ENCODE peak calls at places on chromosomes 12 and 14, in nine cellular contexts. One of them, this sample, is unnamed.

GRCh38 chr12:99232324-99232723 is 415.2 kb upstream of the GARIN6 start:
- DNase-seq in sigmoid colon: no peak
- DNase-seq in T-helper 2 cell: no peak
- DNase-seq in skeletal muscle cell: no peak
- DNase-seq in aorta: no peak
- DNase-seq in GM18507: no peak
- DNase-seq in right lobe of liver: no peak
- DNase-seq in stimulated activated CD4-positive, alpha-beta T cell treated with anti-CD3 and anti-CD28 coated beads, Interleukin-1b, Interleukin-23, amount 100 ng/mL, for 48 hours: no peak
- DNase-seq in T-helper 9 cell: no peak
- DNase-seq in this sample: no peak

GRCh38 chr12:124780752-124781685 is 82.6 kb downstream of the SCARB1 start:
- DNase-seq in sigmoid colon: no peak
- DNase-seq in T-helper 2 cell: no peak
- DNase-seq in skeletal muscle cell: no peak
- DNase-seq in aorta: no peak
- DNase-seq in GM18507: no peak
- DNase-seq in right lobe of liver: no peak
- DNase-seq in stimulated activated CD4-positive, alpha-beta T cell treated with anti-CD3 and anti-CD28 coated beads, Interleukin-1b, Interleukin-23, amount 100 ng/mL, for 48 hours: no peak
- DNase-seq in T-helper 9 cell: no peak
- DNase-seq in this sample: no peak

GRCh38 chr12:3560295-3560620 is 69.3 kb downstream of the PRMT8 start:
- DNase-seq in sigmoid colon: no peak
- DNase-seq in T-helper 2 cell: no peak
- DNase-seq in skeletal muscle cell: no peak
- DNase-seq in aorta: no peak
- DNase-seq in GM18507: no peak
- DNase-seq in right lobe of liver: no peak
- DNase-seq in stimulated activated CD4-positive, alpha-beta T cell treated with anti-CD3 and anti-CD28 coated beads, Interleukin-1b, Interleukin-23, amount 100 ng/mL, for 48 hours: no peak
- DNase-seq in T-helper 9 cell: no peak
- DNase-seq in this sample: no peak

GRCh38 chr14:68972507-68973272 is 6.4 kb downstream of the ACTN1 start:
- DNase-seq in sigmoid colon: peak
- DNase-seq in T-helper 2 cell: no peak
- DNase-seq in skeletal muscle cell: no peak
- DNase-seq in aorta: peak
- DNase-seq in GM18507: no peak
- DNase-seq in right lobe of liver: no peak
- DNase-seq in stimulated activated CD4-positive, alpha-beta T cell treated with anti-CD3 and anti-CD28 coated beads, Interleukin-1b, Interleukin-23, amount 100 ng/mL, for 48 hours: no peak
- DNase-seq in T-helper 9 cell: no peak
- DNase-seq in this sample: no peak

GRCh38 chr12:108302471-108303311 is 36.4 kb downstream of the CMKLR1 start:
- DNase-seq in sigmoid colon: peak
- DNase-seq in T-helper 2 cell: no peak
- DNase-seq in skeletal muscle cell: no peak
- DNase-seq in aorta: peak
- DNase-seq in GM18507: no peak
- DNase-seq in right lobe of liver: no peak
- DNase-seq in stimulated activated CD4-positive, alpha-beta T cell treated with anti-CD3 and anti-CD28 coated beads, Interleukin-1b, Interleukin-23, amount 100 ng/mL, for 48 hours: no peak
- DNase-seq in T-helper 9 cell: no peak
- DNase-seq in this sample: no peak

GRCh38 chr14:23864252-23864651 is 89.3 kb upstream of the DHRS4 start:
- DNase-seq in sigmoid colon: no peak
- DNase-seq in T-helper 2 cell: no peak
- DNase-seq in skeletal muscle cell: no peak
- DNase-seq in aorta: no peak
- DNase-seq in GM18507: no peak
- DNase-seq in right lobe of liver: no peak
- DNase-seq in stimulated activated CD4-positive, alpha-beta T cell treated with anti-CD3 and anti-CD28 coated beads, Interleukin-1b, Interleukin-23, amount 100 ng/mL, for 48 hours: no peak
- DNase-seq in T-helper 9 cell: no peak
- DNase-seq in this sample: no peak

GRCh38 chr12:14273911-14274306 is 91.6 kb upstream of the ATF7IP start:
- DNase-seq in sigmoid colon: no peak
- DNase-seq in T-helper 2 cell: no peak
- DNase-seq in skeletal muscle cell: no peak
- DNase-seq in aorta: no peak
- DNase-seq in GM18507: no peak
- DNase-seq in right lobe of liver: no peak
- DNase-seq in stimulated activated CD4-positive, alpha-beta T cell treated with anti-CD3 and anti-CD28 coated beads, Interleukin-1b, Interleukin-23, amount 100 ng/mL, for 48 hours: no peak
- DNase-seq in T-helper 9 cell: no peak
- DNase-seq in this sample: no peak

GRCh38 chr14:101732128-101732527 is 29.4 kb upstream of the PPP2R5C start:
- DNase-seq in sigmoid colon: no peak
- DNase-seq in T-helper 2 cell: no peak
- DNase-seq in skeletal muscle cell: no peak
- DNase-seq in aorta: no peak
- DNase-seq in GM18507: no peak
- DNase-seq in right lobe of liver: no peak
- DNase-seq in stimulated activated CD4-positive, alpha-beta T cell treated with anti-CD3 and anti-CD28 coated beads, Interleukin-1b, Interleukin-23, amount 100 ng/mL, for 48 hours: no peak
- DNase-seq in T-helper 9 cell: no peak
- DNase-seq in this sample: no peak

GRCh38 chr14:58637391-58638230 is at the start of gene DACT1:
- DNase-seq in sigmoid colon: peak
- DNase-seq in T-helper 2 cell: no peak
- DNase-seq in skeletal muscle cell: peak
- DNase-seq in aorta: peak
- DNase-seq in GM18507: peak
- DNase-seq in right lobe of liver: peak
- DNase-seq in stimulated activated CD4-positive, alpha-beta T cell treated with anti-CD3 and anti-CD28 coated beads, Interleukin-1b, Interleukin-23, amount 100 ng/mL, for 48 hours: peak
- DNase-seq in T-helper 9 cell: peak
- DNase-seq in this sample: peak

GRCh38 chr14:96255501-96256366 is at the start of gene BDKRB1:
- DNase-seq in sigmoid colon: no peak
- DNase-seq in T-helper 2 cell: no peak
- DNase-seq in skeletal muscle cell: no peak
- DNase-seq in aorta: no peak
- DNase-seq in GM18507: no peak
- DNase-seq in right lobe of liver: no peak
- DNase-seq in stimulated activated CD4-positive, alpha-beta T cell treated with anti-CD3 and anti-CD28 coated beads, Interleukin-1b, Interleukin-23, amount 100 ng/mL, for 48 hours: no peak
- DNase-seq in T-helper 9 cell: no peak
- DNase-seq in this sample: no peak

GRCh38 chr12:72365151-72365550 is 93.0 kb downstream of the TRHDE start:
- DNase-seq in sigmoid colon: no peak
- DNase-seq in T-helper 2 cell: no peak
- DNase-seq in skeletal muscle cell: peak
- DNase-seq in aorta: no peak
- DNase-seq in GM18507: no peak
- DNase-seq in right lobe of liver: no peak
- DNase-seq in stimulated activated CD4-positive, alpha-beta T cell treated with anti-CD3 and anti-CD28 coated beads, Interleukin-1b, Interleukin-23, amount 100 ng/mL, for 48 hours: no peak
- DNase-seq in T-helper 9 cell: no peak
- DNase-seq in this sample: no peak

GRCh38 chr12:93950321-93950720 is 198.1 kb upstream of the PLXNC1 start:
- DNase-seq in sigmoid colon: no peak
- DNase-seq in T-helper 2 cell: no peak
- DNase-seq in skeletal muscle cell: no peak
- DNase-seq in aorta: no peak
- DNase-seq in GM18507: no peak
- DNase-seq in right lobe of liver: no peak
- DNase-seq in stimulated activated CD4-positive, alpha-beta T cell treated with anti-CD3 and anti-CD28 coated beads, Interleukin-1b, Interleukin-23, amount 100 ng/mL, for 48 hours: no peak
- DNase-seq in T-helper 9 cell: no peak
- DNase-seq in this sample: no peak

GRCh38 chr12:95859344-95859816 is 628 bp downstream of the SNRPF start:
- DNase-seq in sigmoid colon: no peak
- DNase-seq in T-helper 2 cell: no peak
- DNase-seq in skeletal muscle cell: no peak
- DNase-seq in aorta: no peak
- DNase-seq in GM18507: no peak
- DNase-seq in right lobe of liver: no peak
- DNase-seq in stimulated activated CD4-positive, alpha-beta T cell treated with anti-CD3 and anti-CD28 coated beads, Interleukin-1b, Interleukin-23, amount 100 ng/mL, for 48 hours: peak
- DNase-seq in T-helper 9 cell: no peak
- DNase-seq in this sample: no peak

GRCh38 chr12:121452356-121453021 is 52.6 kb downstream of the RNF34 start:
- DNase-seq in sigmoid colon: no peak
- DNase-seq in T-helper 2 cell: no peak
- DNase-seq in skeletal muscle cell: no peak
- DNase-seq in aorta: no peak
- DNase-seq in GM18507: no peak
- DNase-seq in right lobe of liver: peak
- DNase-seq in stimulated activated CD4-positive, alpha-beta T cell treated with anti-CD3 and anti-CD28 coated beads, Interleukin-1b, Interleukin-23, amount 100 ng/mL, for 48 hours: no peak
- DNase-seq in T-helper 9 cell: no peak
- DNase-seq in this sample: no peak

GRCh38 chr12:14369322-14369721 is 3.8 kb downstream of the ATF7IP start:
- DNase-seq in sigmoid colon: no peak
- DNase-seq in T-helper 2 cell: peak
- DNase-seq in skeletal muscle cell: no peak
- DNase-seq in aorta: no peak
- DNase-seq in GM18507: no peak
- DNase-seq in right lobe of liver: no peak
- DNase-seq in stimulated activated CD4-positive, alpha-beta T cell treated with anti-CD3 and anti-CD28 coated beads, Interleukin-1b, Interleukin-23, amount 100 ng/mL, for 48 hours: no peak
- DNase-seq in T-helper 9 cell: no peak
- DNase-seq in this sample: no peak

GRCh38 chr12:109899783-109900751 is at the start of gene TCHP:
- DNase-seq in sigmoid colon: peak
- DNase-seq in T-helper 2 cell: peak
- DNase-seq in skeletal muscle cell: peak
- DNase-seq in aorta: peak
- DNase-seq in GM18507: peak
- DNase-seq in right lobe of liver: peak
- DNase-seq in stimulated activated CD4-positive, alpha-beta T cell treated with anti-CD3 and anti-CD28 coated beads, Interleukin-1b, Interleukin-23, amount 100 ng/mL, for 48 hours: peak
- DNase-seq in T-helper 9 cell: peak
- DNase-seq in this sample: peak

GRCh38 chr14:80862983-80863382 is 78.6 kb downstream of the CEP128 start:
- DNase-seq in sigmoid colon: no peak
- DNase-seq in T-helper 2 cell: no peak
- DNase-seq in skeletal muscle cell: no peak
- DNase-seq in aorta: no peak
- DNase-seq in GM18507: no peak
- DNase-seq in right lobe of liver: no peak
- DNase-seq in stimulated activated CD4-positive, alpha-beta T cell treated with anti-CD3 and anti-CD28 coated beads, Interleukin-1b, Interleukin-23, amount 100 ng/mL, for 48 hours: no peak
- DNase-seq in T-helper 9 cell: no peak
- DNase-seq in this sample: no peak

GRCh38 chr12:78331764-78332163 is 501.1 kb downstream of the NAV3 start:
- DNase-seq in sigmoid colon: no peak
- DNase-seq in T-helper 2 cell: no peak
- DNase-seq in skeletal muscle cell: no peak
- DNase-seq in aorta: no peak
- DNase-seq in GM18507: no peak
- DNase-seq in right lobe of liver: no peak
- DNase-seq in stimulated activated CD4-positive, alpha-beta T cell treated with anti-CD3 and anti-CD28 coated beads, Interleukin-1b, Interleukin-23, amount 100 ng/mL, for 48 hours: no peak
- DNase-seq in T-helper 9 cell: no peak
- DNase-seq in this sample: no peak

GRCh38 chr12:108570743-108571603 is 8.6 kb downstream of the ISCU start:
- DNase-seq in sigmoid colon: no peak
- DNase-seq in T-helper 2 cell: no peak
- DNase-seq in skeletal muscle cell: no peak
- DNase-seq in aorta: no peak
- DNase-seq in GM18507: no peak
- DNase-seq in right lobe of liver: no peak
- DNase-seq in stimulated activated CD4-positive, alpha-beta T cell treated with anti-CD3 and anti-CD28 coated beads, Interleukin-1b, Interleukin-23, amount 100 ng/mL, for 48 hours: no peak
- DNase-seq in T-helper 9 cell: no peak
- DNase-seq in this sample: no peak

GRCh38 chr12:15393995-15394394 is 71.7 kb downstream of the PTPRO start:
- DNase-seq in sigmoid colon: no peak
- DNase-seq in T-helper 2 cell: no peak
- DNase-seq in skeletal muscle cell: no peak
- DNase-seq in aorta: no peak
- DNase-seq in GM18507: no peak
- DNase-seq in right lobe of liver: no peak
- DNase-seq in stimulated activated CD4-positive, alpha-beta T cell treated with anti-CD3 and anti-CD28 coated beads, Interleukin-1b, Interleukin-23, amount 100 ng/mL, for 48 hours: no peak
- DNase-seq in T-helper 9 cell: no peak
- DNase-seq in this sample: no peak

GRCh38 chr12:20458011-20458410 is 89.7 kb downstream of the PDE3A start:
- DNase-seq in sigmoid colon: no peak
- DNase-seq in T-helper 2 cell: no peak
- DNase-seq in skeletal muscle cell: no peak
- DNase-seq in aorta: no peak
- DNase-seq in GM18507: no peak
- DNase-seq in right lobe of liver: no peak
- DNase-seq in stimulated activated CD4-positive, alpha-beta T cell treated with anti-CD3 and anti-CD28 coated beads, Interleukin-1b, Interleukin-23, amount 100 ng/mL, for 48 hours: no peak
- DNase-seq in T-helper 9 cell: no peak
- DNase-seq in this sample: no peak

GRCh38 chr12:33708935-33709334 is 269.3 kb upstream of the SYT10 start:
- DNase-seq in sigmoid colon: no peak
- DNase-seq in T-helper 2 cell: no peak
- DNase-seq in skeletal muscle cell: no peak
- DNase-seq in aorta: no peak
- DNase-seq in GM18507: no peak
- DNase-seq in right lobe of liver: no peak
- DNase-seq in stimulated activated CD4-positive, alpha-beta T cell treated with anti-CD3 and anti-CD28 coated beads, Interleukin-1b, Interleukin-23, amount 100 ng/mL, for 48 hours: no peak
- DNase-seq in T-helper 9 cell: no peak
- DNase-seq in this sample: no peak

GRCh38 chr14:66920196-66920595 is 269.0 kb upstream of the GARIN2 start:
- DNase-seq in sigmoid colon: no peak
- DNase-seq in T-helper 2 cell: no peak
- DNase-seq in skeletal muscle cell: no peak
- DNase-seq in aorta: no peak
- DNase-seq in GM18507: no peak
- DNase-seq in right lobe of liver: no peak
- DNase-seq in stimulated activated CD4-positive, alpha-beta T cell treated with anti-CD3 and anti-CD28 coated beads, Interleukin-1b, Interleukin-23, amount 100 ng/mL, for 48 hours: no peak
- DNase-seq in T-helper 9 cell: no peak
- DNase-seq in this sample: no peak

GRCh38 chr14:95679995-95680735 is 6.1 kb upstream of the TCL1B start:
- DNase-seq in sigmoid colon: no peak
- DNase-seq in T-helper 2 cell: no peak
- DNase-seq in skeletal muscle cell: no peak
- DNase-seq in aorta: no peak
- DNase-seq in GM18507: no peak
- DNase-seq in right lobe of liver: no peak
- DNase-seq in stimulated activated CD4-positive, alpha-beta T cell treated with anti-CD3 and anti-CD28 coated beads, Interleukin-1b, Interleukin-23, amount 100 ng/mL, for 48 hours: no peak
- DNase-seq in T-helper 9 cell: no peak
- DNase-seq in this sample: no peak

GRCh38 chr12:958449-959123 is 9.1 kb upstream of the RAD52 start:
- DNase-seq in sigmoid colon: no peak
- DNase-seq in T-helper 2 cell: no peak
- DNase-seq in skeletal muscle cell: no peak
- DNase-seq in aorta: no peak
- DNase-seq in GM18507: no peak
- DNase-seq in right lobe of liver: no peak
- DNase-seq in stimulated activated CD4-positive, alpha-beta T cell treated with anti-CD3 and anti-CD28 coated beads, Interleukin-1b, Interleukin-23, amount 100 ng/mL, for 48 hours: no peak
- DNase-seq in T-helper 9 cell: no peak
- DNase-seq in this sample: no peak

GRCh38 chr14:49615776-49616175 is 4.7 kb downstream of the RPL36AL start:
- DNase-seq in sigmoid colon: no peak
- DNase-seq in T-helper 2 cell: no peak
- DNase-seq in skeletal muscle cell: no peak
- DNase-seq in aorta: no peak
- DNase-seq in GM18507: no peak
- DNase-seq in right lobe of liver: no peak
- DNase-seq in stimulated activated CD4-positive, alpha-beta T cell treated with anti-CD3 and anti-CD28 coated beads, Interleukin-1b, Interleukin-23, amount 100 ng/mL, for 48 hours: no peak
- DNase-seq in T-helper 9 cell: no peak
- DNase-seq in this sample: no peak

GRCh38 chr14:64419003-64419402 is 30.9 kb downstream of the MTHFD1 start:
- DNase-seq in sigmoid colon: no peak
- DNase-seq in T-helper 2 cell: no peak
- DNase-seq in skeletal muscle cell: no peak
- DNase-seq in aorta: no peak
- DNase-seq in GM18507: no peak
- DNase-seq in right lobe of liver: no peak
- DNase-seq in stimulated activated CD4-positive, alpha-beta T cell treated with anti-CD3 and anti-CD28 coated beads, Interleukin-1b, Interleukin-23, amount 100 ng/mL, for 48 hours: no peak
- DNase-seq in T-helper 9 cell: no peak
- DNase-seq in this sample: no peak

GRCh38 chr12:124053855-124054254 is 80.8 kb downstream of the ZNF664 start:
- DNase-seq in sigmoid colon: peak
- DNase-seq in T-helper 2 cell: no peak
- DNase-seq in skeletal muscle cell: no peak
- DNase-seq in aorta: peak
- DNase-seq in GM18507: no peak
- DNase-seq in right lobe of liver: no peak
- DNase-seq in stimulated activated CD4-positive, alpha-beta T cell treated with anti-CD3 and anti-CD28 coated beads, Interleukin-1b, Interleukin-23, amount 100 ng/mL, for 48 hours: no peak
- DNase-seq in T-helper 9 cell: no peak
- DNase-seq in this sample: no peak

GRCh38 chr12:127241056-127241830 is 1025.7 kb upstream of the TMEM132C start:
- DNase-seq in sigmoid colon: no peak
- DNase-seq in T-helper 2 cell: no peak
- DNase-seq in skeletal muscle cell: peak
- DNase-seq in aorta: no peak
- DNase-seq in GM18507: no peak
- DNase-seq in right lobe of liver: no peak
- DNase-seq in stimulated activated CD4-positive, alpha-beta T cell treated with anti-CD3 and anti-CD28 coated beads, Interleukin-1b, Interleukin-23, amount 100 ng/mL, for 48 hours: no peak
- DNase-seq in T-helper 9 cell: no peak
- DNase-seq in this sample: no peak

This sample was measured in stimulated activated naive CD8-positive, alpha-beta T cell treated with anti-CD3 and anti-CD28 coated beads, Interleukin-15, amount 100 ng/mL, for 72 hours.